ENCODE peak calls at places on chromosomes 11 and 22, in five cellular contexts. One of them, this sample, is unnamed.

GRCh38 chr11:97463891-97464290 is 1074.1 kb downstream of the JRKL start:
- DNase-seq in endothelial cell: no peak
- DNase-seq in Calu3: no peak
- DNase-seq in PC-3: no peak
- DNase-seq in cardiac muscle cell: no peak
- DNase-seq in this sample: no peak

GRCh38 chr22:27113211-27114030 is 456.0 kb downstream of the MIAT start:
- DNase-seq in Calu3: peak
- DNase-seq in PC-3: peak
- DNase-seq in cardiac muscle cell: no peak
- DNase-seq in endothelial cell: no peak
- DNase-seq in this sample: peak

GRCh38 chr11:29019960-29020683 is 911.9 kb downstream of the METTL15 start:
- DNase-seq in endothelial cell: peak
- DNase-seq in cardiac muscle cell: peak
- DNase-seq in PC-3: peak
- DNase-seq in Calu3: peak
- DNase-seq in this sample: no peak

GRCh38 chr11:31812392-31813241 is 1.5 kb upstream of the PAX6 start:
- DNase-seq in Calu3: no peak
- DNase-seq in endothelial cell: peak
- DNase-seq in cardiac muscle cell: no peak
- DNase-seq in PC-3: peak
- DNase-seq in this sample: no peak

GRCh38 chr22:27668828-27669797 is 132.4 kb downstream of the MN1 start:
- DNase-seq in PC-3: peak
- DNase-seq in endothelial cell: no peak
- DNase-seq in Calu3: peak
- DNase-seq in cardiac muscle cell: peak
- DNase-seq in this sample: no peak

GRCh38 chr11:81749245-81749644 is 984.4 kb downstream of the FAM181B start:
- DNase-seq in cardiac muscle cell: no peak
- DNase-seq in PC-3: no peak
- DNase-seq in Calu3: no peak
- DNase-seq in endothelial cell: no peak
- DNase-seq in this sample: no peak

GRCh38 chr11:2077061-2077802 is 62.0 kb downstream of the IGF2 start:
- DNase-seq in cardiac muscle cell: no peak
- DNase-seq in PC-3: peak
- DNase-seq in endothelial cell: no peak
- DNase-seq in Calu3: peak
- DNase-seq in this sample: no peak

GRCh38 chr11:102553835-102554282 is 23.3 kb upstream of the MMP7 start:
- DNase-seq in PC-3: peak
- DNase-seq in Calu3: no peak
- DNase-seq in cardiac muscle cell: no peak
- DNase-seq in endothelial cell: no peak
- DNase-seq in this sample: no peak

GRCh38 chr11:67022961-67023956 is at the start of gene SYT12:
- DNase-seq in PC-3: peak
- DNase-seq in cardiac muscle cell: peak
- DNase-seq in endothelial cell: no peak
- DNase-seq in Calu3: peak
- DNase-seq in this sample: no peak

GRCh38 chr11:1235615-1236315 is 12.9 kb downstream of the MUC5B start:
- DNase-seq in cardiac muscle cell: no peak
- DNase-seq in endothelial cell: no peak
- DNase-seq in Calu3: no peak
- DNase-seq in PC-3: no peak
- DNase-seq in this sample: no peak

GRCh38 chr11:27282141-27282590 is 80.8 kb downstream of the CCDC34 start:
- DNase-seq in Calu3: no peak
- DNase-seq in endothelial cell: no peak
- DNase-seq in cardiac muscle cell: no peak
- DNase-seq in PC-3: no peak
- DNase-seq in this sample: no peak

GRCh38 chr11:19631657-19632325 is 80.8 kb upstream of the NAV2 start:
- DNase-seq in PC-3: no peak
- DNase-seq in cardiac muscle cell: no peak
- DNase-seq in Calu3: no peak
- DNase-seq in endothelial cell: no peak
- DNase-seq in this sample: no peak

GRCh38 chr22:33057363-33057995 is 702 bp downstream of the SYN3 start:
- DNase-seq in endothelial cell: no peak
- DNase-seq in PC-3: no peak
- DNase-seq in Calu3: no peak
- DNase-seq in cardiac muscle cell: no peak
- DNase-seq in this sample: no peak

GRCh38 chr11:8045839-8046238 is 35.2 kb upstream of the TUB start:
- DNase-seq in PC-3: no peak
- DNase-seq in endothelial cell: no peak
- DNase-seq in Calu3: no peak
- DNase-seq in cardiac muscle cell: no peak
- DNase-seq in this sample: no peak

GRCh38 chr11:2270322-2271076 is at the start of gene ASCL2:
- DNase-seq in PC-3: no peak
- DNase-seq in cardiac muscle cell: no peak
- DNase-seq in Calu3: no peak
- DNase-seq in endothelial cell: peak
- DNase-seq in this sample: peak

GRCh38 chr11:77710358-77710757 is 72.8 kb upstream of the CLNS1A start:
- DNase-seq in Calu3: no peak
- DNase-seq in PC-3: peak
- DNase-seq in endothelial cell: no peak
- DNase-seq in cardiac muscle cell: no peak
- DNase-seq in this sample: no peak

GRCh38 chr11:19607656-19608360 is 104.8 kb upstream of the NAV2 start:
- DNase-seq in PC-3: no peak
- DNase-seq in Calu3: no peak
- DNase-seq in cardiac muscle cell: no peak
- DNase-seq in endothelial cell: no peak
- DNase-seq in this sample: no peak

GRCh38 chr11:68312780-68313573 is 586 bp downstream of the LRP5 start:
- DNase-seq in endothelial cell: no peak
- DNase-seq in PC-3: peak
- DNase-seq in cardiac muscle cell: peak
- DNase-seq in Calu3: no peak
- DNase-seq in this sample: no peak

GRCh38 chr22:31588970-31589675 is 72.9 kb downstream of the PISD start:
- DNase-seq in cardiac muscle cell: no peak
- DNase-seq in Calu3: no peak
- DNase-seq in endothelial cell: no peak
- DNase-seq in PC-3: peak
- DNase-seq in this sample: no peak

GRCh38 chr11:44623321-44623715 is 57.9 kb downstream of the CD82 start:
- DNase-seq in Calu3: no peak
- DNase-seq in endothelial cell: no peak
- DNase-seq in PC-3: no peak
- DNase-seq in cardiac muscle cell: no peak
- DNase-seq in this sample: peak

GRCh38 chr11:65575568-65576231 is at the start of gene EHBP1L1:
- DNase-seq in cardiac muscle cell: peak
- DNase-seq in endothelial cell: peak
- DNase-seq in PC-3: peak
- DNase-seq in Calu3: peak
- DNase-seq in this sample: no peak

GRCh38 chr11:46895821-46896220 is 22.5 kb downstream of the LRP4 start:
- DNase-seq in endothelial cell: no peak
- DNase-seq in cardiac muscle cell: no peak
- DNase-seq in PC-3: no peak
- DNase-seq in Calu3: no peak
- DNase-seq in this sample: no peak

GRCh38 chr11:104668797-104669463 is 229.3 kb downstream of the CASP12 start:
- DNase-seq in Calu3: no peak
- DNase-seq in cardiac muscle cell: no peak
- DNase-seq in PC-3: peak
- DNase-seq in endothelial cell: no peak
- DNase-seq in this sample: no peak

GRCh38 chr11:68122936-68123539 is 1.9 kb upstream of the CHKA start:
- DNase-seq in cardiac muscle cell: no peak
- DNase-seq in Calu3: peak
- DNase-seq in endothelial cell: no peak
- DNase-seq in PC-3: peak
- DNase-seq in this sample: no peak

GRCh38 chr11:111454561-111455192 is 57.5 kb downstream of the BTG4 start:
- DNase-seq in cardiac muscle cell: peak
- DNase-seq in PC-3: peak
- DNase-seq in Calu3: peak
- DNase-seq in endothelial cell: peak
- DNase-seq in this sample: no peak

GRCh38 chr11:104898685-104899013 is 389 bp upstream of the CASP12 start:
- DNase-seq in endothelial cell: no peak
- DNase-seq in Calu3: no peak
- DNase-seq in cardiac muscle cell: no peak
- DNase-seq in PC-3: no peak
- DNase-seq in this sample: no peak

GRCh38 chr11:4881860-4882500 is at the start of gene OR51T1:
- DNase-seq in endothelial cell: no peak
- DNase-seq in PC-3: no peak
- DNase-seq in cardiac muscle cell: no peak
- DNase-seq in Calu3: no peak
- DNase-seq in this sample: no peak

GRCh38 chr11:72061739-72062396 is 18.5 kb downstream of the NUMA1 start:
- DNase-seq in Calu3: no peak
- DNase-seq in endothelial cell: no peak
- DNase-seq in PC-3: no peak
- DNase-seq in cardiac muscle cell: no peak
- DNase-seq in this sample: no peak

GRCh38 chr11:259374-259773 is 18.8 kb upstream of the NLRP6 start:
- DNase-seq in Calu3: no peak
- DNase-seq in endothelial cell: no peak
- DNase-seq in PC-3: no peak
- DNase-seq in cardiac muscle cell: no peak
- DNase-seq in this sample: no peak

GRCh38 chr22:31451709-31452571 is 37.7 kb downstream of the EIF4ENIF1 start:
- DNase-seq in PC-3: peak
- DNase-seq in cardiac muscle cell: peak
- DNase-seq in Calu3: peak
- DNase-seq in endothelial cell: peak
- DNase-seq in this sample: no peak

GRCh38 chr11:97279341-97279740 is 889.5 kb downstream of the JRKL start:
- DNase-seq in PC-3: no peak
- DNase-seq in Calu3: no peak
- DNase-seq in endothelial cell: no peak
- DNase-seq in cardiac muscle cell: no peak
- DNase-seq in this sample: no peak

DNA sequence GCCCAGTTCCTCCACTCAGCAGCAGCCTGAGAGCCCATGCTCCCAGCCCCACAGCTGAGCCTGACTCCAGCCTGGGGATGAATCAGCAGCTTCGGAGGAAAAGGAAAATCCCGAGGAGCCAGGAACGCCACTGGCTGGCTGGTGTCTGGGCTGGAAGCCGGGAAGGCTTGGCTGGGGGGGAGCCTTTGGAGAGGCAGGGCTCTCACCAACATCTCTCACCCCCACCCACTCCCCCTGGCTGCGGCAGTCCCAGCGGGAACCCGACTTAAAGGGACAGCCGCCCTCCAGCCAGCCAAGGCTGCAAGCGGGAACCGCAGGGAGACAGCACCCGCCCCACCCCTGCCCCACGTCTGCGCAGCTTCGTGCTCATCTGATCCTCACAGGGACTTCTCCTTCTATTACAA is 28.4 kb downstream of the KIAA0930 start:
- DNase-seq in PC-3: no peak
- DNase-seq in Calu3: no peak
- DNase-seq in endothelial cell: peak
- DNase-seq in cardiac muscle cell: peak
- DNase-seq in this sample: no peak
- TF ChIP-seq CTCF in PC-3: no peak
- TF ChIP-seq CTCF in Calu3: no peak
- TF ChIP-seq CTCF in endothelial cell: no peak
- TF ChIP-seq CTCF in cardiac muscle cell: no peak
- TF ChIP-seq CTCF in this sample: no peak

GRCh38 chr11:124648610-124649009 is 24.9 kb downstream of the SIAE start:
- DNase-seq in PC-3: no peak
- DNase-seq in endothelial cell: no peak
- DNase-seq in Calu3: no peak
- DNase-seq in cardiac muscle cell: no peak
- DNase-seq in this sample: no peak
- TF ChIP-seq CTCF in PC-3: no peak
- TF ChIP-seq CTCF in endothelial cell: no peak
- TF ChIP-seq CTCF in Calu3: no peak
- TF ChIP-seq CTCF in cardiac muscle cell: no peak
- TF ChIP-seq CTCF in this sample: no peak

GRCh38 chr11:17244046-17244445 is 32.5 kb upstream of the NUCB2 start:
- DNase-seq in Calu3: no peak
- DNase-seq in PC-3: no peak
- DNase-seq in endothelial cell: no peak
- DNase-seq in cardiac muscle cell: no peak
- DNase-seq in this sample: no peak
- TF ChIP-seq CTCF in Calu3: no peak
- TF ChIP-seq CTCF in PC-3: no peak
- TF ChIP-seq CTCF in endothelial cell: no peak
- TF ChIP-seq CTCF in cardiac muscle cell: no peak
- TF ChIP-seq CTCF in this sample: no peak

DNA sequence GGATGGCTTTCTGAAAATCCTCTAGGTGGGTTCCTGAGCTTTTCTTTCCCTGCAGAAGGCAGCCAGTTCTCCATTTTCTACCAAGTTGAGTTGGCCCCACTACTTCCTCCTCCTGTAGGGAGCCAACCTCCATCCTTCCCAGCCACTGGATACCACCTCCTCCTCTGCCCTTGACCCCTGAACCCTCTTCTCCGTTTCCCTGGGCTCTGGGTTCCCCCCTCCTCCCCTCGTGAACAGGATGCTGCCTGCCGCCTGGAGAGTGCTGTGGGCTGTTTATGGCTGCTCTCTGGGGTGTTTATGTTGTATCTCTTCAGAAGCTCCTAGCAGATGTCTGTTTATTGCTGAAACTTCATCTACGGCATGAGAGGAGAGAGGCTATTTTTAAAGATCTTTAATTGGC is 8.6 kb downstream of the MICAL2 start:
- DNase-seq in Calu3: no peak
- DNase-seq in endothelial cell: no peak
- DNase-seq in PC-3: no peak
- DNase-seq in cardiac muscle cell: no peak
- DNase-seq in this sample: no peak
- TF ChIP-seq CTCF in Calu3: no peak
- TF ChIP-seq CTCF in endothelial cell: no peak
- TF ChIP-seq CTCF in PC-3: no peak
- TF ChIP-seq CTCF in cardiac muscle cell: no peak
- TF ChIP-seq CTCF in this sample: no peak

GRCh38 chr11:129817282-129818051 is 1.8 kb downstream of the TMEM45B start:
- DNase-seq in cardiac muscle cell: no peak
- DNase-seq in Calu3: no peak
- DNase-seq in endothelial cell: no peak
- DNase-seq in PC-3: peak
- DNase-seq in this sample: no peak
- TF ChIP-seq CTCF in cardiac muscle cell: no peak
- TF ChIP-seq CTCF in Calu3: no peak
- TF ChIP-seq CTCF in endothelial cell: no peak
- TF ChIP-seq CTCF in PC-3: no peak
- TF ChIP-seq CTCF in this sample: no peak

This sample was measured in omental fat pad.